ENCODE peak calls at places on chromosomes 6 and 20, in four cellular contexts. A, U, B and M are unnamed samples. For H3K27me3 and H3K36me3, the result is how much of the 10 kb centered on the place peaks cover.

GRCh38 chr6:53300656-53301551 is 47.8 kb downstream of the ELOVL5 start:
- DNase-seq in A (no peak), U (peak), B (peak), M (peak)

GRCh38 chr20:61066541-61066940 is 185.5 kb upstream of the CDH4 start:
- DNase-seq in A (no peak), U (no peak), B (no peak), M (no peak)

GRCh38 chr6:106525111-106525884 is 104.0 kb downstream of the RTN4IP1 start:
- DNase-seq in A (peak), U (no peak), B (peak), M (no peak)

GRCh38 chr20:63191400-63191799 is 24.5 kb downstream of the YTHDF1 start:
- DNase-seq in A (peak), U (no peak), B (no peak), M (peak)

GRCh38 chr6:158852312-158853071 is 33.3 kb upstream of the EZR start:
- DNase-seq in A (no peak), U (no peak), B (no peak), M (no peak)

GRCh38 chr6:102981631-102982030 is 1588.1 kb downstream of the GRIK2 start:
- DNase-seq in A (no peak), U (no peak), B (no peak), M (no peak)

GRCh38 chr6:78623567-78623966 is 243.8 kb upstream of the IRAK1BP1 start:
- DNase-seq in A (peak), U (no peak), B (no peak), M (no peak)

GRCh38 chr6:109336221-109336955 is 45.9 kb downstream of the CD164 start:
- DNase-seq in A (peak), U (peak), B (no peak), M (peak)

GRCh38 chr20:326645-327031 is 1.3 kb downstream of the SOX12 start:
- DNase-seq in A (peak), U (peak), B (peak), M (peak)

GRCh38 chr20:61599061-61599930 is 347.2 kb downstream of the CDH4 start:
- DNase-seq in A (no peak), U (no peak), B (no peak), M (no peak)

GRCh38 chr6:10995114-10995707 is 48.9 kb downstream of the ELOVL2 start:
- DNase-seq in A (no peak), U (no peak), B (no peak), M (no peak)

GRCh38 chr6:154164397-154164796 is 125.4 kb downstream of the OPRM1 start:
- DNase-seq in A (no peak), U (peak), B (no peak), M (peak)

GRCh38 chr6:166614589-166614988 is 12.5 kb downstream of the RPS6KA2 start:
- DNase-seq in A (no peak), U (peak), B (no peak), M (no peak)

GRCh38 chr6:30102701-30103629 is 9.9 kb downstream of the TRIM31 start:
- DNase-seq in A (peak), U (peak), B (peak), M (peak)

GRCh38 chr6:30101423-30101938 is 11.4 kb downstream of the TRIM31 start:
- DNase-seq in A (no peak), U (no peak), B (peak), M (no peak)

GRCh38 chr6:30100585-30101422 is 12.1 kb downstream of the TRIM31 start:
- DNase-seq in A (peak), U (no peak), B (no peak), M (no peak)

GRCh38 chr6:30103630-30104179 is 9.2 kb downstream of the TRIM31 start:
- DNase-seq in A (no peak), U (no peak), B (peak), M (no peak)

GRCh38 chr6:30101939-30102700 is 10.8 kb downstream of the TRIM31 start:
- DNase-seq in A (peak), U (peak), B (peak), M (peak)
- H3K27me3 ChIP-seq in A (under half), U (half or more), B (under half), M (under half)

GRCh38 chr6:143857651-143858050 is 6.6 kb upstream of the ZC2HC1B start:
- DNase-seq in A (no peak), U (no peak), B (no peak), M (no peak)
- H3K36me3 ChIP-seq in A (under half), U (half or more), B (under half), M (half or more)

GRCh38 chr6:99092461-99092860 is 144.7 kb upstream of the FBXL4 start:
- DNase-seq in A (no peak), U (no peak), B (no peak), M (no peak)
- H3K4me3 ChIP-seq in A (no peak), U (no peak), B (no peak), M (no peak)

GRCh38 chr6:50823130-50823920 is 4.7 kb downstream of the TFAP2B start:
- DNase-seq in A (no peak), U (no peak), B (no peak), M (no peak)
- H3K27me3 ChIP-seq in A (under half), U (half or more), B (under half), M (under half)

GRCh38 chr20:47095690-47096089 is 201.0 kb downstream of the EYA2 start:
- DNase-seq in A (no peak), U (no peak), B (no peak), M (no peak)

GRCh38 chr20:47099093-47099492 is 204.4 kb downstream of the EYA2 start:
- DNase-seq in A (no peak), U (no peak), B (no peak), M (no peak)

GRCh38 chr20:47097691-47098622 is 203.3 kb downstream of the EYA2 start:
- DNase-seq in A (no peak), U (no peak), B (no peak), M (no peak)

GRCh38 chr20:47102629-47103028 is 208.0 kb downstream of the EYA2 start:
- DNase-seq in A (no peak), U (peak), B (no peak), M (no peak)

GRCh38 chr20:47099749-47100515 is 205.3 kb downstream of the EYA2 start:
- DNase-seq in A (peak), U (peak), B (no peak), M (no peak)
- H3K36me3 ChIP-seq in A (under half), U (under half), B (under half), M (half or more)